ENCODE peak calls at places on chromosome 2, in five cellular contexts. O is GM23248, U is fibroblast of lung, I is HCT116, W is GM12878. M is an unnamed sample.

GRCh38 chr2:16034151-16034974 is 94.0 kb downstream of the MYCN start:
- DNase-seq in O (no peak), U (no peak), I (peak), W (no peak), M (no peak)

GRCh38 chr2:7009207-7009911 is 92.1 kb downstream of the RNF144A start:
- DNase-seq in O (peak), U (peak), I (no peak), W (no peak), M (no peak)

GRCh38 chr2:172361360-172361759 is 66.0 kb upstream of the ITGA6 start:
- DNase-seq in O (peak), U (peak), I (no peak), W (no peak), M (no peak)

GRCh38 chr2:43312751-43313641 is 86.6 kb upstream of the ZFP36L2 start:
- DNase-seq in O (peak), U (peak), I (no peak), W (no peak), M (no peak)

GRCh38 chr2:70085711-70086277 is 1.5 kb upstream of the PCBP1 start:
- DNase-seq in O (peak), U (no peak), I (no peak), W (no peak), M (no peak)

GRCh38 chr2:237513693-237514092 is 26.6 kb downstream of the MLPH start:
- DNase-seq in O (no peak), U (no peak), I (no peak), W (no peak), M (no peak)

GRCh38 chr2:127650041-127650784 is 4.3 kb downstream of the GPR17 start:
- DNase-seq in O (peak), U (no peak), I (no peak), W (no peak), M (no peak)

GRCh38 chr2:193963472-193964119 is 1693.4 kb upstream of the SLC39A10 start:
- DNase-seq in O (peak), U (peak), I (peak), W (no peak), M (peak)

GRCh38 chr2:238979636-238980035 is 131.8 kb downstream of the TWIST2 start:
- DNase-seq in O (no peak), U (peak), I (no peak), W (no peak), M (no peak)

GRCh38 chr2:144513388-144514100 is 6.4 kb downstream of the ZEB2 start:
- DNase-seq in O (peak), U (peak), I (no peak), W (no peak), M (no peak)
- TF ChIP-seq EZH2 in O (no peak), U (no peak), I (no peak), W (no peak), M (no peak)

DNA sequence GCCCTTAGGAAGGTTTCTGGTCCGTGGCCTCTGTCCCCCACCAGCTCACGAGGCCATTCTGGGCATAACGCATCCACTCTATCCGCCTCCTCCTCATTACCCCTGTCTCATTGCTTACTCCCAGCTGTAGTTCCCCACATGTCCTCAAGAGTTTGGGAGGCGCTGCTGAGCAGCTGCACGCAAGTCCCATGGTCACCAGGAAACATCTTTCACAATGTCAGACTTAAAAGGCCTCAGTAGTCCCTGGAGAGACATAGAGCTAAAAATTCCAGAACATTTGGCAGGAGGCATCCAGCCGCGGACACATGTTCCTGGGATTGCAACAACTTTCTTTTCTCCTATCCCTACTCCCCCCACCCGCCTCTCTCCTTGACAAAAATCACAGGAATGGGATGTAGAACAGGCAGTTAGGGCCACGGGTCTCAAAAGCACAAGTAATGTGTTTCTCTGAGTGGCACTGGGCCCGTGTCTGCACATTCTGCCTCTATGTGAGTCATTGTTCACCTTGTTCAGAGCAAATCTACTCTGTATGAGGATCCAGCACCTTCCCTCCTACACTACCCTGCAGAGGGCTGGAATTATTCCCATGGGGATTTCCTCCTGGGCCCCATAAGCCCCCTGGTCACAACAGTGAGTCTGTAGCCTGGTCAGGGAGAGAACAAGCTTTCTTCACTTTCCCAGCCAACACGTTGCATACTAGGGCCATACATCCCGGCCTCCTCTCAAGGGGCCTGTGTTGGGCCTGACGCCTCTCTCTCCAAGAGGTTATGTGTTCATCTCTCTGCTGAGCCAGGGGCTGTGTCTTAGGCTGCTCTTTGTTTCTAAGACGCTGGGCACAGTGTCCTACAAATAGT is 8.2 kb downstream of the LBH start:
- DNase-seq in O (peak), U (peak), I (peak), W (no peak), M (peak)
- H3K4me3 ChIP-seq in O (no peak), U (no peak), I (no peak), W (no peak), M (no peak)

DNA sequence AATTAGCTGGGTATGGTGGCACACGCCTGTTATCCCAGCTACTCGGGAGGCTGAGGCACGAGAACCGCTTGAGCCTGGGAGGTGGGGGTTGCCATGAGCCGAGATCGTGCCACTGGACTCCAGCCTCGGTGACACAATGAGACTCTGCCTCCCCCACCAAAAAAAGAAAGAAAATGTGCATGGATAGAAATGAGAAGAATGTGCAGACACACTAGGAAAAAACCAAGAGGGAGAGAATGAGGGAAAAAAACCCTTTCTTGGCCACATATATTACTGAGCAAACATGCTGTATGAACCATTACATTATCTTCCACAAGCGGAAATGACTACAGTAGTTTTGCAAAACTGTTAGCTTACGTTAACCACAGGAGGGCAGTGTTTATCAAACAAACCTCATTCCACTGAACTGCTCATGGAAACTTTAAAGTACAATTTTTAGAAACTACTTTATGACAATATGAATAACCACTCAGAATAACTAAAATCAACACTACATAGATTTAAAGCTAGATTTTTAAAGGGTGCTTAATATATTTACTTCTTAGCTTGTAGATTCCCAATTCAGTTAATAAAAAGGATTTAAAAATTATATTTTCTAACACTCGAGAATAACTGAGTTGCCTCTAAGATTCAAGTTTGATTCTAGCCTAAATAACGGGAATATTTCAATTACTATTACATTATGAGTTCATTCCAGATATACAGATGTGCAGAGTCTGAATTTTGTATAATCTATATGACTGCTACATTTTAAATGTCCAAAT is 26.4 kb downstream of the ASXL2 start:
- DNase-seq in O (peak), U (peak), I (peak), W (peak), M (peak)
- H3K9ac ChIP-seq in O (peak), U (no peak), I (no peak), W (no peak), M (peak)

DNA sequence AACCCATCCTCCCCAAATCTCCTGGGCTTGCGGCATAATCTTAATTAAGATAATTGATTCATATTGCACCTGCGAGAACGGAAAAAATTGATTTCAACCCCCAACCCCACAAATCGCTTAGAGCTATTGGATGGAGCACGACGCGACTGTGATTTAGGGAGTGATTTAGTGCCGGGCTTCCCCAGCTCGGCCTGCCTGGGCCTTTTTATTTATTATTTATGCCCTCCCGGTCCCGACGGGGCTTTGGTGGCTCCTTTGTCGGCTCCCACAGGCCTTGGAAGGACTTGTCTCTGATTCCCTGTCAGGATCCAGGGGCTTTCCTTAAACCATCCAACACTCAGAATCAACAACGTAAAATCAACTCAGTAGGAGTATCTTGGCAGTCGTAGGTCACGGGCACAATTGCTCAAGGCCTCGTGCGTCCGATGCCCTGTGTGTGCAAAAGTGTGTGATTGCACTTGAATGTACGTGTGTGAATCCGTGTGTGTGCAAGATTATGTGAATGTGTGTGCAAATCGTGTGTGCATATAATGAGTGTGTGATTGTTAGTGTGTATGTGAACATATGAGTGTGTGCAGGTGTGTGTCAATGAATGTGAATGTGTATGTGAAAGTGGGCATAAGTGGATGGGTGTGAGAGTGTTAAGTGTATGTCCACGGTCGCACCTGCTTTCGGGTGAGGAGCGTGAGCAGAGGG is 4.3 kb upstream of the NEUROD1 start:
- DNase-seq in O (no peak), U (no peak), I (no peak), W (no peak), M (no peak)
- TF ChIP-seq EZH2 in O (peak), U (peak), I (no peak), W (no peak), M (no peak)

GRCh38 chr2:219540784-219541504 is 2.7 kb downstream of the CHPF start:
- DNase-seq in O (no peak), U (no peak), I (no peak), W (no peak), M (no peak)
- H3K4me3 ChIP-seq in O (no peak), U (no peak), I (peak), W (no peak), M (no peak)

GRCh38 chr2:97651114-97651513 is 5.3 kb downstream of the COX5B start:
- DNase-seq in O (no peak), U (no peak), I (no peak), W (no peak), M (no peak)

GRCh38 chr2:97644023-97644717 is 1.7 kb upstream of the COX5B start:
- DNase-seq in O (no peak), U (no peak), I (no peak), W (no peak), M (no peak)

GRCh38 chr2:97645112-97645699 is 656 bp upstream of the COX5B start:
- DNase-seq in O (peak), U (peak), I (no peak), W (no peak), M (no peak)

GRCh38 chr2:97645700-97646629 is at the start of gene COX5B:
- DNase-seq in O (peak), U (peak), I (peak), W (peak), M (peak)

DNA sequence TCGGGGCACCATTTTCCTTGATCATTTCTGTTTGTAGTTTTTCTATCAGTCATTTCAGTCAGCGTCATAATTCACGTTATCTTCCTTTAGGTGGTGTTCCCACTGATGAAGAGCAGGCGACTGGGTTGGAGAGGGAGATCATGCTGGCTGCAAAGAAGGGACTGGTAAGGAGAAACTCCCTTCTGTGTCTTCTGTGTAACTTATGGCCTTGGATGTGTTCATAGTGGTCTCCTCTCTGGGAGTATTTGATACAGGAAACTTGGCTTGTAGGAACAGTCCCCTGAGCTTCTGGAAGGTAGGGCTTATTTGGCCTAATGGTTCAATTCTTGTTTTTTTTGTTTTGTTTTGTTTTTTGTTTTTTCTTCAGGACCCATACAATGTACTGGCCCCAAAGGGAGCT is 1.1 kb downstream of the COX5B start:
- DNase-seq in O (no peak), U (no peak), I (no peak), W (no peak), M (no peak)
- H3K9ac ChIP-seq in O (peak), U (no peak), I (peak), W (peak), M (peak)

GRCh38 chr2:8636041-8636491 is 45.8 kb upstream of the ID2 start:
- DNase-seq in O (no peak), U (peak), I (no peak), W (no peak), M (no peak)
- TF ChIP-seq EZH2 in O (no peak), U (no peak), I (no peak), W (no peak), M (no peak)

GRCh38 chr2:10047616-10048500 is 4.5 kb downstream of the KLF11 start:
- DNase-seq in O (no peak), U (no peak), I (no peak), W (no peak), M (no peak)

GRCh38 chr2:10046899-10047298 is 3.5 kb downstream of the KLF11 start:
- DNase-seq in O (peak), U (no peak), I (no peak), W (no peak), M (no peak)

GRCh38 chr2:10043906-10044601 is 704 bp downstream of the KLF11 start:
- DNase-seq in O (peak), U (peak), I (peak), W (no peak), M (no peak)

GRCh38 chr2:10043256-10043905 is at the start of gene KLF11:
- DNase-seq in O (peak), U (peak), I (peak), W (no peak), M (no peak)

DNA sequence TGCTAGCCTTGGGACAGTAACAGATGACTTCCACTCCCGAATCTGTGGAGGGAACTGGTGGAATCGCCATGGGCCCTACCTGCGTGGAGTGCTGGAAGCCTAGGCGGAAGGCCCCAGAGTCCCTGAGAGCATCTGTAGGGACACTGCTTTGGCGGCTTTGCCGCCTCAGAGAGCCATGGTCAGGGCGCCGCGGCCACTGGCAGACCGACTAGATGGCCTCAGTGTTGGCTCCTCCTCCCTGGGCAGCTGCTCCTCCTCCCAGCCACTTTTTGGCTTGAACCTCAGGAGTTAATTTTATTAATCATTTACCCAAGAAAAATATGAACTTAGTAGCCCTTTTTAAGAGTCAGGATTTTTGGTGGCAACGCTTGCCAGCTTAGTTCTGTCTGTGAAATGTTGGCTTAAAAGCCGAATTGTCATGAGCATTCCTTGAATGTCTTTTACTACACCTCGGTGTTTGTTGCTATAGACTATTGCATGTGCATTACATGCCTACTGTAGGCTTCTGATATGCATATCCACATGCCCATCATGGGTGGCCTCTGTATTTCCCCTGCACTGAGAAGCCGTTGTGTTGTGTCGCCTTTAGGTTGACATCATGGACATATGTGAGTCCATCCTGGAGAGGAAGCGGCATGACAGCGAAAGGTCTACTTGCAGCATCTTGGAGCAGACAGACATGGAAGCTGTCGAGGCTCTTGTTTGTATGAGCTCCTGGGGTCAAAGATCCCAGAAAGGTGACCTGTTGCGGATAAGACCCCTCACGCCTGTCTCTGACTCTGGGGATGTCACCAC is 2.4 kb downstream of the KLF11 start:
- DNase-seq in O (peak), U (no peak), I (no peak), W (no peak), M (no peak)
- H3K4me3 ChIP-seq in O (no peak), U (no peak), I (no peak), W (no peak), M (no peak)

M was measured in DND-41.